ENCODE peak calls at places on chromosomes 2 and 18, in eight cellular contexts. M is right atrium auricular region; K is activated CD4-positive, alpha-beta T cell treated with anti-CD3 and anti-CD28 coated beads, Interleukin-2, amount 10 ng/mL, durations not matched to agents 24 days and 14 days; R is AG04450; I is NCI-H1417 treated with DMSO at 0.1 percent for 48 hours; H is Calu3; Y is mucosa of gallbladder; V is stomach. C is an unnamed sample.

GRCh38 chr18:77032121-77032758 is 100.3 kb downstream of the MBP start:
- DNase-seq in V (no peak), M (no peak), I (no peak), H (no peak), K (no peak), R (no peak), Y (no peak), C (no peak)

GRCh38 chr2:142426064-142426463 is 295.2 kb upstream of the LRP1B start:
- DNase-seq in Y (no peak), R (no peak), K (no peak), V (no peak), H (no peak), M (no peak), I (no peak), C (no peak)

GRCh38 chr18:49613141-49613641 is 51.3 kb downstream of the LIPG start:
- DNase-seq in I (no peak), Y (no peak), H (no peak), M (no peak), R (no peak), V (no peak), K (no peak), C (no peak)

GRCh38 chr18:34875150-34875549 is 165.1 kb downstream of the DTNA start:
- DNase-seq in H (no peak), R (no peak), K (no peak), V (no peak), I (no peak), M (no peak), Y (no peak), C (no peak)

GRCh38 chr2:159209341-159210306 is 76.9 kb downstream of the WDSUB1 start:
- DNase-seq in I (no peak), H (no peak), R (no peak), K (peak; percentile 72), M (no peak), V (peak; percentile 43), Y (peak; percentile 36), C (no peak)

GRCh38 chr2:239610457-239611221 is 209.8 kb upstream of the HDAC4 start:
- DNase-seq in M (peak; percentile 36), K (no peak), Y (no peak), R (no peak), H (no peak), I (no peak), V (no peak), C (no peak)

GRCh38 chr2:204234879-204235278 is 298.3 kb downstream of the ICOS start:
- DNase-seq in H (no peak), I (no peak), Y (no peak), R (peak; percentile 4), K (no peak), M (no peak), V (no peak), C (no peak)

GRCh38 chr2:158539176-158539895 is 82.6 kb downstream of the PKP4 start:
- DNase-seq in K (no peak), V (no peak), Y (peak; percentile 54), R (peak; percentile 75), M (no peak), H (peak; percentile 60), I (no peak), C (peak; percentile 5)

GRCh38 chr2:102240640-102241370 is 54.0 kb downstream of the IL1RL2 start:
- DNase-seq in M (peak; percentile 94), V (peak; percentile 93), H (peak; percentile 91), R (peak; percentile 86), I (peak; percentile 15), K (peak; percentile 96), Y (peak; percentile 94), C (peak; percentile 79)

GRCh38 chr18:60188943-60189342 is 183.6 kb downstream of the MC4R start:
- DNase-seq in K (no peak), H (no peak), Y (no peak), M (no peak), I (no peak), V (no peak), R (no peak), C (no peak)

GRCh38 chr2:25728559-25728958 is 55.2 kb upstream of the DTNB start:
- DNase-seq in I (no peak), M (no peak), V (no peak), R (no peak), H (no peak), Y (no peak), K (no peak), C (no peak)

GRCh38 chr2:183927367-183928355 is 670.7 kb upstream of the ZNF804A start:
- DNase-seq in K (no peak), H (no peak), M (no peak), R (no peak), I (no peak), V (no peak), Y (no peak), C (no peak)

GRCh38 chr2:170974304-170974993 is 45.4 kb downstream of the GORASP2 start:
- DNase-seq in V (peak; percentile 31), R (no peak), I (no peak), M (no peak), K (no peak), H (peak; percentile 41), Y (peak; percentile 18), C (no peak)

GRCh38 chr2:9263388-9263787 is 56.8 kb downstream of the ASAP2 start:
- DNase-seq in R (no peak), V (no peak), Y (no peak), I (no peak), H (no peak), K (no peak), M (no peak), C (no peak)

GRCh38 chr2:215218587-215219577 is 80.5 kb upstream of the ABCA12 start:
- DNase-seq in K (no peak), V (no peak), M (no peak), R (no peak), Y (no peak), I (no peak), H (no peak), C (no peak)

GRCh38 chr2:37415128-37415817 is 70.8 kb downstream of the QPCT start:
- DNase-seq in R (no peak), I (no peak), K (no peak), M (no peak), V (no peak), Y (no peak), H (no peak), C (no peak)

GRCh38 chr2:98296435-98296834 is 49.8 kb upstream of the CNGA3 start:
- DNase-seq in H (no peak), V (no peak), R (no peak), Y (no peak), M (no peak), K (no peak), I (no peak), C (no peak)

GRCh38 chr2:17479875-17480274 is 38.4 kb downstream of the RAD51AP2 start:
- DNase-seq in M (no peak), R (no peak), V (no peak), H (no peak), I (no peak), Y (no peak), K (no peak), C (no peak)

GRCh38 chr2:85933753-85934594 is 45.2 kb upstream of the ST3GAL5 start:
- DNase-seq in K (no peak), I (no peak), M (no peak), R (no peak), V (no peak), Y (no peak), H (no peak), C (peak; percentile 72)

GRCh38 chr18:49846263-49846662 is 32.9 kb upstream of the ACAA2 start:
- DNase-seq in Y (no peak), K (no peak), V (no peak), I (no peak), H (no peak), R (no peak), M (peak; percentile 58), C (no peak)

GRCh38 chr2:205865794-205866490 is 183.6 kb downstream of the NRP2 start:
- DNase-seq in K (no peak), R (no peak), M (no peak), Y (no peak), I (peak; percentile 46), H (no peak), V (no peak), C (no peak)

GRCh38 chr2:222179592-222179991 is 119.2 kb downstream of the PAX3 start:
- DNase-seq in K (no peak), Y (no peak), R (no peak), V (no peak), M (no peak), H (no peak), I (no peak), C (no peak)

GRCh38 chr2:9753276-9753600 is 90.0 kb upstream of the TAF1B start:
- DNase-seq in H (peak; percentile 57), I (no peak), V (peak; percentile 52), Y (peak; percentile 29), K (peak; percentile 83), R (peak; percentile 58), M (peak; percentile 86), C (peak; percentile 56)